ENCODE peak calls at places on chromosomes 16 and 17, in nine cellular contexts. One of them, this sample, is unnamed.

GRCh38 chr16:63787014-63787413 is 1334.8 kb downstream of the CDH11 start:
- DNase-seq in NCI-H1694 treated with DMSO at 0.1 percent for 48 hours: no peak
- DNase-seq in non-pigmented ciliary epithelial cell: no peak
- DNase-seq in H4: no peak
- DNase-seq in cerebellar nuclear complex: no peak
- DNase-seq in A673: no peak
- DNase-seq in iPS DF 19.7: no peak
- DNase-seq in GDM1: no peak
- DNase-seq in substantia nigra: no peak
- DNase-seq in this sample: no peak

GRCh38 chr17:82372591-82373452 is 1.3 kb downstream of the UTS2R start:
- DNase-seq in NCI-H1694 treated with DMSO at 0.1 percent for 48 hours: no peak
- DNase-seq in non-pigmented ciliary epithelial cell: no peak
- DNase-seq in H4: no peak
- DNase-seq in cerebellar nuclear complex: no peak
- DNase-seq in A673: peak
- DNase-seq in iPS DF 19.7: no peak
- DNase-seq in GDM1: no peak
- DNase-seq in substantia nigra: no peak
- DNase-seq in this sample: no peak

GRCh38 chr17:40065771-40066510 is 3.2 kb downstream of the THRA start:
- DNase-seq in NCI-H1694 treated with DMSO at 0.1 percent for 48 hours: no peak
- DNase-seq in non-pigmented ciliary epithelial cell: no peak
- DNase-seq in H4: no peak
- DNase-seq in cerebellar nuclear complex: no peak
- DNase-seq in A673: no peak
- DNase-seq in iPS DF 19.7: no peak
- DNase-seq in GDM1: no peak
- DNase-seq in substantia nigra: no peak
- DNase-seq in this sample: no peak

GRCh38 chr17:79800325-79801155 is 3.7 kb upstream of the CBX8 start:
- DNase-seq in NCI-H1694 treated with DMSO at 0.1 percent for 48 hours: peak
- DNase-seq in non-pigmented ciliary epithelial cell: no peak
- DNase-seq in H4: peak
- DNase-seq in cerebellar nuclear complex: no peak
- DNase-seq in A673: peak
- DNase-seq in iPS DF 19.7: no peak
- DNase-seq in GDM1: no peak
- DNase-seq in substantia nigra: no peak
- DNase-seq in this sample: no peak

GRCh38 chr16:1493746-1494094 is 560 bp downstream of the TELO2 start:
- DNase-seq in NCI-H1694 treated with DMSO at 0.1 percent for 48 hours: no peak
- DNase-seq in non-pigmented ciliary epithelial cell: no peak
- DNase-seq in H4: no peak
- DNase-seq in cerebellar nuclear complex: no peak
- DNase-seq in A673: peak
- DNase-seq in iPS DF 19.7: no peak
- DNase-seq in GDM1: no peak
- DNase-seq in substantia nigra: no peak
- DNase-seq in this sample: no peak

GRCh38 chr16:73390491-73390890 is 342.6 kb upstream of the ZFHX3 start:
- DNase-seq in NCI-H1694 treated with DMSO at 0.1 percent for 48 hours: no peak
- DNase-seq in non-pigmented ciliary epithelial cell: no peak
- DNase-seq in H4: no peak
- DNase-seq in cerebellar nuclear complex: no peak
- DNase-seq in A673: no peak
- DNase-seq in iPS DF 19.7: no peak
- DNase-seq in GDM1: no peak
- DNase-seq in substantia nigra: no peak
- DNase-seq in this sample: no peak

GRCh38 chr16:19898924-19899604 is 14.4 kb upstream of the GPRC5B start:
- DNase-seq in NCI-H1694 treated with DMSO at 0.1 percent for 48 hours: peak
- DNase-seq in non-pigmented ciliary epithelial cell: no peak
- DNase-seq in H4: peak
- DNase-seq in cerebellar nuclear complex: peak
- DNase-seq in A673: peak
- DNase-seq in iPS DF 19.7: no peak
- DNase-seq in GDM1: no peak
- DNase-seq in substantia nigra: no peak
- DNase-seq in this sample: no peak

GRCh38 chr16:4895366-4895765 is 41.6 kb downstream of the PPL start:
- DNase-seq in NCI-H1694 treated with DMSO at 0.1 percent for 48 hours: no peak
- DNase-seq in non-pigmented ciliary epithelial cell: no peak
- DNase-seq in H4: no peak
- DNase-seq in cerebellar nuclear complex: no peak
- DNase-seq in A673: no peak
- DNase-seq in iPS DF 19.7: no peak
- DNase-seq in GDM1: no peak
- DNase-seq in substantia nigra: no peak
- DNase-seq in this sample: no peak

GRCh38 chr16:88570691-88571092 is 489 bp downstream of the ZC3H18 start:
- DNase-seq in NCI-H1694 treated with DMSO at 0.1 percent for 48 hours: no peak
- DNase-seq in non-pigmented ciliary epithelial cell: no peak
- DNase-seq in H4: no peak
- DNase-seq in cerebellar nuclear complex: no peak
- DNase-seq in A673: peak
- DNase-seq in iPS DF 19.7: no peak
- DNase-seq in GDM1: no peak
- DNase-seq in substantia nigra: no peak
- DNase-seq in this sample: no peak

GRCh38 chr17:77400445-77400870 is 259.7 kb downstream of the SEC14L1 start:
- DNase-seq in NCI-H1694 treated with DMSO at 0.1 percent for 48 hours: peak
- DNase-seq in non-pigmented ciliary epithelial cell: no peak
- DNase-seq in H4: no peak
- DNase-seq in cerebellar nuclear complex: no peak
- DNase-seq in A673: peak
- DNase-seq in iPS DF 19.7: no peak
- DNase-seq in GDM1: peak
- DNase-seq in substantia nigra: no peak
- DNase-seq in this sample: no peak

GRCh38 chr17:35038434-35038833 is 25.1 kb downstream of the RFFL start:
- DNase-seq in NCI-H1694 treated with DMSO at 0.1 percent for 48 hours: no peak
- DNase-seq in non-pigmented ciliary epithelial cell: no peak
- DNase-seq in H4: no peak
- DNase-seq in cerebellar nuclear complex: no peak
- DNase-seq in A673: no peak
- DNase-seq in iPS DF 19.7: no peak
- DNase-seq in GDM1: no peak
- DNase-seq in substantia nigra: no peak
- DNase-seq in this sample: no peak

GRCh38 chr17:82241926-82242697 is 13.3 kb downstream of the SLC16A3 start:
- DNase-seq in NCI-H1694 treated with DMSO at 0.1 percent for 48 hours: peak
- DNase-seq in non-pigmented ciliary epithelial cell: no peak
- DNase-seq in H4: no peak
- DNase-seq in cerebellar nuclear complex: no peak
- DNase-seq in A673: no peak
- DNase-seq in iPS DF 19.7: no peak
- DNase-seq in GDM1: no peak
- DNase-seq in substantia nigra: no peak
- DNase-seq in this sample: no peak

GRCh38 chr16:86505185-86505898 is 5.0 kb upstream of the FOXF1 start:
- DNase-seq in NCI-H1694 treated with DMSO at 0.1 percent for 48 hours: no peak
- DNase-seq in non-pigmented ciliary epithelial cell: no peak
- DNase-seq in H4: no peak
- DNase-seq in cerebellar nuclear complex: no peak
- DNase-seq in A673: no peak
- DNase-seq in iPS DF 19.7: no peak
- DNase-seq in GDM1: no peak
- DNase-seq in substantia nigra: no peak
- DNase-seq in this sample: no peak

GRCh38 chr16:89365044-89365467 is 125.3 kb downstream of the ANKRD11 start:
- DNase-seq in NCI-H1694 treated with DMSO at 0.1 percent for 48 hours: no peak
- DNase-seq in non-pigmented ciliary epithelial cell: peak
- DNase-seq in H4: no peak
- DNase-seq in cerebellar nuclear complex: no peak
- DNase-seq in A673: no peak
- DNase-seq in iPS DF 19.7: no peak
- DNase-seq in GDM1: no peak
- DNase-seq in substantia nigra: no peak
- DNase-seq in this sample: no peak

GRCh38 chr16:67287960-67288359 is 8.6 kb downstream of the PLEKHG4 start:
- DNase-seq in NCI-H1694 treated with DMSO at 0.1 percent for 48 hours: no peak
- DNase-seq in non-pigmented ciliary epithelial cell: no peak
- DNase-seq in H4: no peak
- DNase-seq in cerebellar nuclear complex: no peak
- DNase-seq in A673: no peak
- DNase-seq in iPS DF 19.7: no peak
- DNase-seq in GDM1: no peak
- DNase-seq in substantia nigra: no peak
- DNase-seq in this sample: no peak

GRCh38 chr17:5595831-5596230 is 11.5 kb upstream of the NLRP1 start:
- DNase-seq in NCI-H1694 treated with DMSO at 0.1 percent for 48 hours: no peak
- DNase-seq in non-pigmented ciliary epithelial cell: no peak
- DNase-seq in H4: no peak
- DNase-seq in cerebellar nuclear complex: no peak
- DNase-seq in A673: no peak
- DNase-seq in iPS DF 19.7: no peak
- DNase-seq in GDM1: no peak
- DNase-seq in substantia nigra: no peak
- DNase-seq in this sample: no peak

GRCh38 chr17:50739098-50739497 is 19.7 kb downstream of the LUC7L3 start:
- DNase-seq in NCI-H1694 treated with DMSO at 0.1 percent for 48 hours: no peak
- DNase-seq in non-pigmented ciliary epithelial cell: no peak
- DNase-seq in H4: no peak
- DNase-seq in cerebellar nuclear complex: no peak
- DNase-seq in A673: no peak
- DNase-seq in iPS DF 19.7: no peak
- DNase-seq in GDM1: no peak
- DNase-seq in substantia nigra: no peak
- DNase-seq in this sample: no peak

GRCh38 chr17:74785981-74786360 is 9.8 kb upstream of the NAT9 start:
- DNase-seq in NCI-H1694 treated with DMSO at 0.1 percent for 48 hours: no peak
- DNase-seq in non-pigmented ciliary epithelial cell: no peak
- DNase-seq in H4: no peak
- DNase-seq in cerebellar nuclear complex: no peak
- DNase-seq in A673: no peak
- DNase-seq in iPS DF 19.7: no peak
- DNase-seq in GDM1: no peak
- DNase-seq in substantia nigra: no peak
- DNase-seq in this sample: no peak

GRCh38 chr16:84084570-84085270 is 32.0 kb downstream of the MBTPS1 start:
- DNase-seq in NCI-H1694 treated with DMSO at 0.1 percent for 48 hours: peak
- DNase-seq in non-pigmented ciliary epithelial cell: peak
- DNase-seq in H4: peak
- DNase-seq in cerebellar nuclear complex: no peak
- DNase-seq in A673: peak
- DNase-seq in iPS DF 19.7: peak
- DNase-seq in GDM1: no peak
- DNase-seq in substantia nigra: no peak
- DNase-seq in this sample: peak

GRCh38 chr16:2253293-2253692 is 1.9 kb upstream of the ECI1 start:
- DNase-seq in NCI-H1694 treated with DMSO at 0.1 percent for 48 hours: no peak
- DNase-seq in non-pigmented ciliary epithelial cell: no peak
- DNase-seq in H4: no peak
- DNase-seq in cerebellar nuclear complex: no peak
- DNase-seq in A673: no peak
- DNase-seq in iPS DF 19.7: no peak
- DNase-seq in GDM1: no peak
- DNase-seq in substantia nigra: no peak
- DNase-seq in this sample: no peak

GRCh38 chr17:40345161-40346034 is 19.1 kb downstream of the GJD3 start:
- DNase-seq in NCI-H1694 treated with DMSO at 0.1 percent for 48 hours: no peak
- DNase-seq in non-pigmented ciliary epithelial cell: no peak
- DNase-seq in H4: peak
- DNase-seq in cerebellar nuclear complex: no peak
- DNase-seq in A673: peak
- DNase-seq in iPS DF 19.7: no peak
- DNase-seq in GDM1: no peak
- DNase-seq in substantia nigra: no peak
- DNase-seq in this sample: no peak

GRCh38 chr16:9090101-9090959 is 1.1 kb upstream of the HAPSTR1 start:
- DNase-seq in NCI-H1694 treated with DMSO at 0.1 percent for 48 hours: no peak
- DNase-seq in non-pigmented ciliary epithelial cell: no peak
- DNase-seq in H4: no peak
- DNase-seq in cerebellar nuclear complex: no peak
- DNase-seq in A673: no peak
- DNase-seq in iPS DF 19.7: peak
- DNase-seq in GDM1: no peak
- DNase-seq in substantia nigra: peak
- DNase-seq in this sample: no peak

GRCh38 chr17:75808905-75809621 is 24.5 kb downstream of the UNK start:
- DNase-seq in NCI-H1694 treated with DMSO at 0.1 percent for 48 hours: no peak
- DNase-seq in non-pigmented ciliary epithelial cell: no peak
- DNase-seq in H4: no peak
- DNase-seq in cerebellar nuclear complex: no peak
- DNase-seq in A673: peak
- DNase-seq in iPS DF 19.7: no peak
- DNase-seq in GDM1: no peak
- DNase-seq in substantia nigra: no peak
- DNase-seq in this sample: peak

GRCh38 chr16:67561501-67561823 is 864 bp upstream of the CTCF start:
- DNase-seq in NCI-H1694 treated with DMSO at 0.1 percent for 48 hours: no peak
- DNase-seq in non-pigmented ciliary epithelial cell: no peak
- DNase-seq in H4: no peak
- DNase-seq in cerebellar nuclear complex: no peak
- DNase-seq in A673: no peak
- DNase-seq in iPS DF 19.7: no peak
- DNase-seq in GDM1: no peak
- DNase-seq in substantia nigra: no peak
- DNase-seq in this sample: no peak

GRCh38 chr16:16861546-16861945 is 482.6 kb downstream of the NPIPA7 start:
- DNase-seq in NCI-H1694 treated with DMSO at 0.1 percent for 48 hours: peak
- DNase-seq in non-pigmented ciliary epithelial cell: no peak
- DNase-seq in H4: peak
- DNase-seq in cerebellar nuclear complex: no peak
- DNase-seq in A673: peak
- DNase-seq in iPS DF 19.7: no peak
- DNase-seq in GDM1: peak
- DNase-seq in substantia nigra: peak
- DNase-seq in this sample: no peak

GRCh38 chr17:80529104-80529903 is 15.3 kb upstream of the RPTOR start:
- DNase-seq in NCI-H1694 treated with DMSO at 0.1 percent for 48 hours: peak
- DNase-seq in non-pigmented ciliary epithelial cell: no peak
- DNase-seq in H4: no peak
- DNase-seq in cerebellar nuclear complex: no peak
- DNase-seq in A673: no peak
- DNase-seq in iPS DF 19.7: no peak
- DNase-seq in GDM1: no peak
- DNase-seq in substantia nigra: no peak
- DNase-seq in this sample: no peak

GRCh38 chr16:80804451-80805383 is at the start of gene CDYL2:
- DNase-seq in NCI-H1694 treated with DMSO at 0.1 percent for 48 hours: no peak
- DNase-seq in non-pigmented ciliary epithelial cell: no peak
- DNase-seq in H4: no peak
- DNase-seq in cerebellar nuclear complex: no peak
- DNase-seq in A673: peak
- DNase-seq in iPS DF 19.7: no peak
- DNase-seq in GDM1: no peak
- DNase-seq in substantia nigra: no peak
- DNase-seq in this sample: no peak

GRCh38 chr16:85428168-85428898 is 184.8 kb upstream of the GSE1 start:
- DNase-seq in NCI-H1694 treated with DMSO at 0.1 percent for 48 hours: peak
- DNase-seq in non-pigmented ciliary epithelial cell: no peak
- DNase-seq in H4: peak
- DNase-seq in cerebellar nuclear complex: no peak
- DNase-seq in A673: peak
- DNase-seq in iPS DF 19.7: no peak
- DNase-seq in GDM1: no peak
- DNase-seq in substantia nigra: no peak
- DNase-seq in this sample: no peak

GRCh38 chr16:49464877-49465504 is 91.4 kb downstream of the C16orf78 start:
- DNase-seq in NCI-H1694 treated with DMSO at 0.1 percent for 48 hours: no peak
- DNase-seq in non-pigmented ciliary epithelial cell: no peak
- DNase-seq in H4: no peak
- DNase-seq in cerebellar nuclear complex: no peak
- DNase-seq in A673: no peak
- DNase-seq in iPS DF 19.7: peak
- DNase-seq in GDM1: no peak
- DNase-seq in substantia nigra: no peak
- DNase-seq in this sample: no peak

GRCh38 chr16:15672514-15673167 is 22.6 kb downstream of the NDE1 start:
- DNase-seq in NCI-H1694 treated with DMSO at 0.1 percent for 48 hours: peak
- DNase-seq in non-pigmented ciliary epithelial cell: peak
- DNase-seq in H4: peak
- DNase-seq in cerebellar nuclear complex: no peak
- DNase-seq in A673: peak
- DNase-seq in iPS DF 19.7: no peak
- DNase-seq in GDM1: peak
- DNase-seq in substantia nigra: peak
- DNase-seq in this sample: peak

GRCh38 chr16:2388875-2389433 is 40.3 kb upstream of the CCNF start:
- DNase-seq in NCI-H1694 treated with DMSO at 0.1 percent for 48 hours: no peak
- DNase-seq in non-pigmented ciliary epithelial cell: no peak
- DNase-seq in H4: no peak
- DNase-seq in cerebellar nuclear complex: no peak
- DNase-seq in A673: no peak
- DNase-seq in iPS DF 19.7: no peak
- DNase-seq in GDM1: no peak
- DNase-seq in substantia nigra: no peak
- DNase-seq in this sample: peak